ENCODE peak calls at places on chromosomes 11 and 22, in five cellular contexts. R, Y, X, D and C are unnamed samples.

GRCh38 chr11:7640826-7641225 is 32.5 kb downstream of the CYB5R2 start:
- DNase-seq in R (no peak), X (no peak), Y (no peak), D (no peak), C (no peak)

GRCh38 chr11:95531116-95531515 is 258.5 kb downstream of the FAM76B start:
- DNase-seq in X (no peak), Y (no peak), D (no peak), R (no peak), C (no peak)

GRCh38 chr11:123202155-123202714 is 7.2 kb upstream of the CLMP start:
- DNase-seq in Y (peak; percentile 66), X (no peak), D (peak; percentile 64), R (peak; percentile 81), C (no peak)

GRCh38 chr11:11068113-11068512 is 210.3 kb upstream of the ZBED5 start:
- DNase-seq in Y (no peak), X (no peak), R (no peak), D (no peak), C (no peak)

GRCh38 chr11:71089571-71089970 is 162.8 kb downstream of the SHANK2 start:
- DNase-seq in R (no peak), Y (no peak), D (no peak), X (no peak), C (no peak)

GRCh38 chr11:91231226-91231625 is 993.4 kb upstream of the FAT3 start:
- DNase-seq in R (peak; percentile 56), Y (no peak), X (no peak), D (no peak), C (no peak)

GRCh38 chr22:44268431-44269116 is 44.2 kb downstream of the SHISAL1 start:
- DNase-seq in Y (no peak), X (no peak), R (no peak), D (no peak), C (no peak)

GRCh38 chr22:50303848-50304527 is 3.5 kb downstream of the PLXNB2 start:
- DNase-seq in D (no peak), X (peak; percentile 87), Y (peak; percentile 87), R (peak; percentile 91), C (peak; percentile 85)

GRCh38 chr11:113189909-113190667 is 124.3 kb upstream of the TTC12 start:
- DNase-seq in D (no peak), X (no peak), R (peak; percentile 84), Y (no peak), C (no peak)

GRCh38 chr11:28924007-28924406 is 815.8 kb downstream of the METTL15 start:
- DNase-seq in Y (no peak), D (no peak), R (no peak), X (no peak), C (no peak)

GRCh38 chr11:35304393-35304790 is 115.0 kb downstream of the SLC1A2 start:
- DNase-seq in Y (no peak), R (no peak), X (no peak), D (peak; percentile 88), C (peak; percentile 11)

GRCh38 chr11:115990004-115990447 is 485.8 kb upstream of the CADM1 start:
- DNase-seq in X (peak; percentile 71), Y (peak; percentile 89), R (no peak), D (no peak), C (no peak)

GRCh38 chr22:17307566-17307965 is 61.7 kb upstream of the CECR2 start:
- DNase-seq in D (no peak), R (no peak), X (no peak), Y (peak; percentile 58), C (no peak)

GRCh38 chr11:17298302-17298701 is 21.8 kb downstream of the NUCB2 start:
- DNase-seq in Y (no peak), D (peak; percentile 39), R (no peak), X (no peak), C (no peak)

GRCh38 chr22:36215976-36216375 is 14.4 kb upstream of the APOL4 start:
- DNase-seq in R (no peak), D (no peak), Y (no peak), X (no peak), C (no peak)

GRCh38 chr11:119726150-119726553 is 2.8 kb downstream of the NECTIN1 start:
- DNase-seq in R (no peak), X (no peak), D (no peak), Y (peak; percentile 58), C (no peak)

GRCh38 chr11:74535371-74536118 is 42.0 kb upstream of the LIPT2 start:
- DNase-seq in Y (no peak), X (no peak), D (no peak), R (no peak), C (no peak)

GRCh38 chr22:49929553-49929979 is 11.1 kb downstream of the CRELD2 start:
- DNase-seq in D (no peak), R (no peak), X (peak; percentile 86), Y (peak; percentile 90), C (peak; percentile 89)

GRCh38 chr22:27113211-27114030 is 456.0 kb downstream of the MIAT start:
- DNase-seq in Y (no peak), X (no peak), R (peak; percentile 90), D (peak; percentile 97), C (peak; percentile 87)

GRCh38 chr22:28116261-28116673 is 197.2 kb upstream of the PITPNB start:
- DNase-seq in R (no peak), X (no peak), Y (peak; percentile 63), D (peak; percentile 90), C (no peak)

GRCh38 chr11:19753451-19754041 is 40.9 kb downstream of the NAV2 start:
- DNase-seq in D (peak; percentile 38), Y (no peak), X (peak; percentile 72), R (no peak), C (peak; percentile 68)

DNA sequence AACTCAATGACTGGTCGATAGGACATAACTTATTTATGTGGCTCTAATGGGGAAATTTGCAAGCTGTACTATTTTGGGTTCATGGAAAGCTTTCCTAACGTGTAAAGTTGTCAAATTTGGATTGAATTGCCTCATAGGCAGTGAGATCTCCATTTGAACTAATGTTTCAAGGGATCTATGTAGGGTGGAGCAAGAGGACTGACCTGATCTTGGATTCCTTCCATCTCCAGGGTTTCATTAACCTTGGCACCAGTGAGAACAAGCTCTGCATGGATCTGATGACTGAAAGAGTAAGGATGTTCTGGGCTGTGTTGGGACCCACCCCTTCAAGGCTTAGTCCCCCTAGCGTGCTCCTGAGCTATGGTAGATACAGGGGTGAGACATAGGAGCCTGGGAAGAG is 2.1 kb downstream of the ACCSL start:
- DNase-seq in D (no peak), R (peak; percentile 4), X (no peak), Y (peak; percentile 4), C (no peak)
- TF ChIP-seq CTCF in D (no peak), R (no peak), X (no peak), Y (no peak), C (no peak)

GRCh38 chr11:65497141-65498041 is 1.5 kb upstream of the MALAT1 start:
- DNase-seq in R (peak; percentile 99), X (peak; percentile 99), Y (peak; percentile 99), D (peak; percentile 97), C (peak; percentile 99)
- TF ChIP-seq CTCF in R (no peak), X (no peak), Y (no peak), D (no peak), C (no peak)

GRCh38 chr11:57081356-57081755 is 92.6 kb downstream of the OR5AK2 start:
- DNase-seq in Y (peak; percentile 57), D (no peak), R (no peak), X (no peak), C (no peak)

GRCh38 chr11:57082125-57082524 is 93.4 kb downstream of the OR5AK2 start:
- DNase-seq in R (no peak), D (no peak), X (no peak), Y (no peak), C (no peak)

GRCh38 chr11:57087966-57088365 is 93.8 kb upstream of the LRRC55 start:
- DNase-seq in R (no peak), Y (no peak), D (no peak), X (no peak), C (no peak)

GRCh38 chr11:57083641-57084385 is 95.1 kb downstream of the OR5AK2 start:
- DNase-seq in X (no peak), Y (no peak), R (no peak), D (no peak), C (no peak)

GRCh38 chr11:57085604-57086003 is 96.1 kb upstream of the LRRC55 start:
- DNase-seq in D (no peak), R (no peak), X (no peak), Y (no peak), C (no peak)
- TF ChIP-seq CTCF in D (peak; percentile 18), R (no peak), X (peak; percentile 13), Y (peak; percentile 60), C (no peak)

GRCh38 chr22:46931881-46932280 is 169.4 kb downstream of the TBC1D22A start:
- DNase-seq in D (peak; percentile 20), Y (no peak), X (no peak), R (peak; percentile 39), C (no peak)
- TF ChIP-seq CTCF in D (no peak), Y (no peak), X (no peak), R (no peak), C (no peak)

GRCh38 chr11:12100886-12101285 is 9.5 kb upstream of the MICAL2 start:
- DNase-seq in D (no peak), R (no peak), X (peak; percentile 82), Y (no peak), C (no peak)

GRCh38 chr11:12101318-12101717 is 9.1 kb upstream of the MICAL2 start:
- DNase-seq in X (no peak), R (no peak), Y (no peak), D (no peak), C (no peak)

GRCh38 chr11:12103411-12104225 is 6.8 kb upstream of the MICAL2 start:
- DNase-seq in D (no peak), Y (no peak), R (peak; percentile 21), X (no peak), C (no peak)

GRCh38 chr11:12100429-12100828 is 10.0 kb upstream of the MICAL2 start:
- DNase-seq in R (no peak), X (no peak), D (no peak), Y (no peak), C (no peak)

GRCh38 chr11:12102588-12103410 is 7.6 kb upstream of the MICAL2 start:
- DNase-seq in R (no peak), Y (no peak), X (no peak), D (no peak), C (no peak)
- TF ChIP-seq CTCF in R (no peak), Y (no peak), X (no peak), D (peak; percentile 21), C (no peak)

GRCh38 chr11:1567052-1567720 is 4.9 kb downstream of the DUSP8 start:
- DNase-seq in X (no peak), Y (no peak), R (peak; percentile 55), D (no peak), C (no peak)
- TF ChIP-seq CTCF in X (no peak), Y (no peak), R (no peak), D (no peak), C (no peak)

GRCh38 chr22:30636226-30637077 is 871 bp downstream of the SLC35E4 start:
- DNase-seq in X (no peak), D (no peak), Y (peak; percentile 70), R (peak; percentile 67), C (peak; percentile 21)
- TF ChIP-seq CTCF in X (no peak), D (no peak), Y (no peak), R (no peak), C (peak; percentile 32)